ENCODE peak calls at places on chromosomes 6 and 20, in eight cellular contexts. S is endothelial cell, M is osteocyte, Q is GM12865, G is fibroblast of lung, U is lower lobe of right lung, I is brain microvascular endothelial cell, R is foreskin fibroblast. P is an unnamed sample.

GRCh38 chr6:110581682-110582081 is 105.3 kb upstream of the SLC22A16 start:
- DNase-seq in S (no peak), M (no peak), Q (no peak), G (no peak), U (no peak), I (no peak), R (no peak), P (no peak)

GRCh38 chr6:155013457-155013876 is 18.4 kb downstream of the TIAM2 start:
- DNase-seq in S (no peak), M (no peak), Q (no peak), G (peak), U (no peak), I (no peak), R (peak), P (no peak)

GRCh38 chr20:35007891-35008290 is 52.2 kb downstream of the MYH7B start:
- DNase-seq in S (no peak), M (no peak), Q (no peak), G (no peak), U (no peak), I (no peak), R (no peak), P (no peak)

GRCh38 chr6:144215402-144215931 is 65.2 kb downstream of the STX11 start:
- DNase-seq in S (no peak), M (no peak), Q (peak), G (peak), U (peak), I (no peak), R (peak), P (no peak)

GRCh38 chr6:29547573-29547972 is 12.0 kb downstream of the UBD start:
- DNase-seq in S (no peak), M (no peak), Q (no peak), G (no peak), U (no peak), I (no peak), R (no peak), P (no peak)

GRCh38 chr6:108559884-108560462 is 744 bp upstream of the FOXO3 start:
- DNase-seq in S (peak), M (peak), Q (no peak), G (peak), U (peak), I (peak), R (peak), P (peak)

GRCh38 chr6:170030284-170031095 is 260.4 kb downstream of the DLL1 start:
- DNase-seq in S (no peak), M (no peak), Q (no peak), G (no peak), U (no peak), I (no peak), R (no peak), P (no peak)

GRCh38 chr20:20820104-20820503 is 107.7 kb upstream of the RALGAPA2 start:
- DNase-seq in S (peak), M (no peak), Q (no peak), G (no peak), U (no peak), I (no peak), R (no peak), P (no peak)

GRCh38 chr6:67630146-67630545 is 1004.9 kb upstream of the ADGRB3 start:
- DNase-seq in S (no peak), M (no peak), Q (no peak), G (peak), U (no peak), I (peak), R (peak), P (peak)

GRCh38 chr6:38933426-38933825 is 115.2 kb upstream of the GLP1R start:
- DNase-seq in S (no peak), M (no peak), Q (peak), G (peak), U (no peak), I (peak), R (peak), P (peak)

GRCh38 chr20:38658879-38659612 is 57.4 kb downstream of the ARHGAP40 start:
- DNase-seq in S (peak), M (no peak), Q (peak), G (no peak), U (no peak), I (no peak), R (no peak), P (no peak)

GRCh38 chr6:46015119-46015968 is at the start of gene CLIC5:
- DNase-seq in S (peak), M (peak), Q (no peak), G (no peak), U (peak), I (no peak), R (no peak), P (no peak)

GRCh38 chr20:8078528-8078914 is 53.5 kb upstream of the PLCB1 start:
- DNase-seq in S (no peak), M (no peak), Q (no peak), G (no peak), U (no peak), I (no peak), R (no peak), P (no peak)

GRCh38 chr20:53857723-53858236 is 212.6 kb downstream of the BCAS1 start:
- DNase-seq in S (no peak), M (no peak), Q (no peak), G (no peak), U (no peak), I (no peak), R (no peak), P (no peak)

GRCh38 chr20:461254-462198 is 807 bp downstream of the TBC1D20 start:
- DNase-seq in S (peak), M (peak), Q (peak), G (peak), U (peak), I (peak), R (peak), P (peak)

GRCh38 chr6:154383273-154383672 is 26.7 kb upstream of the IPCEF1 start:
- DNase-seq in S (no peak), M (no peak), Q (no peak), G (no peak), U (no peak), I (no peak), R (no peak), P (no peak)

GRCh38 chr6:119129968-119130484 is 51.6 kb upstream of the FAM184A start:
- DNase-seq in S (no peak), M (no peak), Q (no peak), G (peak), U (no peak), I (peak), R (peak), P (peak)

GRCh38 chr6:107491791-107492674 is 2.1 kb downstream of the SOBP start:
- DNase-seq in S (no peak), M (no peak), Q (no peak), G (peak), U (no peak), I (peak), R (peak), P (peak)

GRCh38 chr6:16291739-16292138 is 53.4 kb downstream of the GMPR start:
- DNase-seq in S (no peak), M (no peak), Q (no peak), G (no peak), U (no peak), I (no peak), R (no peak), P (no peak)

GRCh38 chr6:157527471-157527907 is 146.5 kb downstream of the ZDHHC14 start:
- DNase-seq in S (no peak), M (no peak), Q (peak), G (peak), U (no peak), I (peak), R (peak), P (peak)
- TF ChIP-seq CTCF in S (no peak), M (no peak), Q (no peak), G (peak), U (no peak), I (no peak), R (no peak), P (no peak)

DNA sequence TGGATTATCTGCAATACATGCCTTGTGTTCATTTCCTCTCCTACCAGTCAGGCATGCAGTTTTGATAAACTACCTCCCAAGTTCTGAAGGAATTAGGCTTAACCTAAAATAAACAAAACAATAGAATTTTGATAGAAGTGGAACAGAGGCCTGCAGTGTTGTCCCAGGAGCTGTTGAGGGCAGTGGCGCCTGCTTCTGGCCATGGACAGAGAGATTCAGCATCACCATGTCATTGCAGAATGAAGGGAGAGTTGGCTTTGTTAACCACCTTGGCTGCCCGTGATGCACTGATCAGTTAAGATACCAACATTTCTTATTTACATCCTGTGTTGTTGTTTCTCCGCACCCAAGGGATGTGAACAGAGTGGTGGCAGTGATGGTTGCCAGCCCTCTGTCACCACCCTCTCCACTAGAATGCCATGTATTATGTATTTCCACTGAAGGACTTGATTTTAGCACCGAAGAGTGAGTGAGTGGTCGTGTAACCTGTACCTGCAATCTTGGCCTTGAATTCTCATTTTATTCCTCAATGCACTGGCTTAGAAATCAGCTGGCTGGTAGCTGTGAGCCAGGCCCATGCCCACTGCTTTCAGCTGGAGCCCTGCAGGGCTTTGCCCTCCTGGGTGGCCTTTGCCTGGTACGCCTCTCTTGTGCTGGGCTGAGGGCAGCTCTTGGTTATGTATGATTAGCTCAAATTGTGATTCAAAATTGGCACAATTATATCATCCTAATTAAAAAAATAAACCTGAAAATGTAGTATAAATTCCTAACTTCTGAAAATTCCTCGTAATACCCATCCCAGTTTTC is 56.5 kb downstream of the SHLD1 start:
- DNase-seq in S (no peak), M (peak), Q (no peak), G (no peak), U (no peak), I (no peak), R (no peak), P (no peak)
- TF ChIP-seq CTCF in S (no peak), M (no peak), Q (no peak), G (no peak), U (no peak), I (peak), R (no peak), P (peak)

GRCh38 chr6:117404548-117404947 is 21.2 kb downstream of the ROS1 start:
- DNase-seq in S (no peak), M (no peak), Q (no peak), G (peak), U (no peak), I (peak), R (no peak), P (peak)
- TF ChIP-seq CTCF in S (no peak), M (peak), Q (peak), G (peak), U (no peak), I (peak), R (no peak), P (peak)

GRCh38 chr20:63280929-63281545 is 8.4 kb downstream of the ARFGAP1 start:
- DNase-seq in S (no peak), M (no peak), Q (no peak), G (no peak), U (no peak), I (no peak), R (no peak), P (no peak)
- TF ChIP-seq CTCF in S (no peak), M (peak), Q (peak), G (no peak), U (no peak), I (peak), R (peak), P (peak)